ENCODE peak calls at places on chromosomes 3 and 15, in seven cellular contexts. One of them, this sample, is unnamed.

GRCh38 chr3:40623567-40623966 is 98.8 kb downstream of the ZNF621 start:
- DNase-seq in SK-N-SH: no peak
- DNase-seq in H1: no peak
- DNase-seq in GM12878: peak
- DNase-seq in K562: peak
- DNase-seq in HCT116: no peak
- DNase-seq in HepG2: no peak
- DNase-seq in this sample: no peak

GRCh38 chr3:112973325-112974177 is 1.4 kb downstream of the CD200R1 start:
- DNase-seq in HCT116: no peak
- DNase-seq in SK-N-SH: no peak
- DNase-seq in GM12878: peak
- DNase-seq in HepG2: no peak
- DNase-seq in H1: no peak
- DNase-seq in K562: no peak
- DNase-seq in this sample: no peak

GRCh38 chr3:75325716-75326115 is 338.4 kb upstream of the FRG2C start:
- DNase-seq in SK-N-SH: no peak
- DNase-seq in HCT116: no peak
- DNase-seq in K562: no peak
- DNase-seq in H1: no peak
- DNase-seq in HepG2: no peak
- DNase-seq in GM12878: no peak
- DNase-seq in this sample: no peak

GRCh38 chr3:84547971-84548970 is 410.5 kb upstream of the CADM2 start:
- DNase-seq in K562: peak
- DNase-seq in H1: peak
- DNase-seq in SK-N-SH: peak
- DNase-seq in GM12878: no peak
- DNase-seq in HCT116: no peak
- DNase-seq in HepG2: peak
- DNase-seq in this sample: peak

GRCh38 chr3:10511809-10512494 is 6.6 kb upstream of the ATP2B2 start:
- DNase-seq in H1: no peak
- DNase-seq in HepG2: peak
- DNase-seq in GM12878: no peak
- DNase-seq in HCT116: no peak
- DNase-seq in SK-N-SH: no peak
- DNase-seq in K562: no peak
- DNase-seq in this sample: no peak

GRCh38 chr3:49967307-49967706 is 27.4 kb downstream of the RBM6 start:
- DNase-seq in SK-N-SH: no peak
- DNase-seq in K562: no peak
- DNase-seq in H1: no peak
- DNase-seq in HepG2: no peak
- DNase-seq in HCT116: no peak
- DNase-seq in GM12878: no peak
- DNase-seq in this sample: no peak

GRCh38 chr3:99920530-99921376 is 103.1 kb downstream of the CMSS1 start:
- DNase-seq in K562: peak
- DNase-seq in HepG2: peak
- DNase-seq in H1: no peak
- DNase-seq in HCT116: no peak
- DNase-seq in SK-N-SH: no peak
- DNase-seq in GM12878: no peak
- DNase-seq in this sample: no peak

GRCh38 chr15:100020181-100020580 is 286.9 kb upstream of the LYSMD4 start:
- DNase-seq in GM12878: no peak
- DNase-seq in K562: no peak
- DNase-seq in HCT116: no peak
- DNase-seq in H1: peak
- DNase-seq in HepG2: no peak
- DNase-seq in SK-N-SH: no peak
- DNase-seq in this sample: no peak

GRCh38 chr3:45579251-45579650 is 15.3 kb upstream of the LIMD1 start:
- DNase-seq in H1: no peak
- DNase-seq in HCT116: no peak
- DNase-seq in GM12878: no peak
- DNase-seq in K562: no peak
- DNase-seq in SK-N-SH: no peak
- DNase-seq in HepG2: no peak
- DNase-seq in this sample: no peak

GRCh38 chr3:48276856-48277641 is 36.1 kb downstream of the ZNF589 start:
- DNase-seq in GM12878: no peak
- DNase-seq in SK-N-SH: no peak
- DNase-seq in HCT116: no peak
- DNase-seq in H1: no peak
- DNase-seq in K562: no peak
- DNase-seq in HepG2: no peak
- DNase-seq in this sample: no peak

DNA sequence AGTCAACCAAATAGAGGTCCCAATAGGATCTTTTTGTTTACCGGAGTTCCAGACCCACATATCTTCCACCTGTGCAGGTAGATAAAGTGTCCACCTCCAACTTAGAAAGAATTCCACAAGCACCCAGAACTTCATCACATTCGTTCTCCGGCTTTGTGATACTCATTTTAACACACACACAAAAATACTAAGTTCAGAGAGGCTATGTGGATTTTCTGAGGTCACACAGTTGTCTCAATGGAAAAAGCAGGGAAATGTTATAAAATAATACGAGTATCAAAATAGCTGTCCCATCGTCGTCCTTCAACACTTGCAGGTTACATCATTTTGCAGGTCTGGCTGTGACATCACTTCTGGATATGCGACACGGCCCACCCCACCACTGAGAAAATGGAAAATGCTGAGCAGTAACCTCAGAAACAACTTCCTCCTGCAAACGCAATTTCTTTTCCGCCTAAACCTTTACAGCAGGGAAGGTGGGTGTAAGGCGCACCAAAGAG is 137.6 kb downstream of the TMCO5A start:
- DNase-seq in H1: no peak
- DNase-seq in SK-N-SH: no peak
- DNase-seq in K562: no peak
- DNase-seq in HepG2: no peak
- DNase-seq in GM12878: no peak
- DNase-seq in HCT116: no peak
- DNase-seq in this sample: no peak
- TF ChIP-seq JUND in H1: no peak
- TF ChIP-seq JUND in SK-N-SH: no peak
- TF ChIP-seq JUND in K562: no peak
- TF ChIP-seq JUND in HepG2: no peak
- TF ChIP-seq JUND in GM12878: no peak
- TF ChIP-seq JUND in HCT116: no peak
- TF ChIP-seq JUND in this sample: no peak

DNA sequence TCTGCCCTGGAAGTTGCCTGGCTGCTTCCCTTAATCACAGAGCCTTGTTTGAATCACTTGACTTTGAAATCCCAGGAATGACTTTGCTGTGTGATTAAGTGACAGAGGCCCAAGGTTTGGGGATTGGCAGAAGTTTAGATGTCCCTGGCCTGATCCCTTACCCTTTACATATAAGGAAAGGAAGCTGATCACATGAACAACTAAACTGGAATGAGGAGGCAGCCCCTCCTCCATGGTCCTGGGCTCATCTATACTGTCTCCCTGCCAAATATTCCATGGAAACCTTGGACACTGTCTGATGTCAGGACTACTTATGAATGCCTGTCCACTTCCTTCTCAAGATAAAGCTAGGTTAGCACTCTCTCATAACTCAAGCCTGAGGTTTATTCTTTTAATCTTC is 181.3 kb upstream of the CTDSPL start:
- DNase-seq in HCT116: no peak
- DNase-seq in H1: no peak
- DNase-seq in HepG2: no peak
- DNase-seq in GM12878: no peak
- DNase-seq in K562: no peak
- DNase-seq in SK-N-SH: no peak
- DNase-seq in this sample: no peak
- TF ChIP-seq JUND in HCT116: no peak
- TF ChIP-seq JUND in H1: no peak
- TF ChIP-seq JUND in HepG2: no peak
- TF ChIP-seq JUND in GM12878: no peak
- TF ChIP-seq JUND in K562: no peak
- TF ChIP-seq JUND in SK-N-SH: no peak
- TF ChIP-seq JUND in this sample: no peak

GRCh38 chr15:88897456-88898194 is 2.3 kb upstream of the HAPLN3 start:
- DNase-seq in GM12878: no peak
- DNase-seq in HepG2: peak
- DNase-seq in SK-N-SH: peak
- DNase-seq in K562: peak
- DNase-seq in H1: no peak
- DNase-seq in HCT116: no peak
- DNase-seq in this sample: peak
- TF ChIP-seq JUND in GM12878: no peak
- TF ChIP-seq JUND in HepG2: no peak
- TF ChIP-seq JUND in SK-N-SH: no peak
- TF ChIP-seq JUND in K562: no peak
- TF ChIP-seq JUND in H1: no peak
- TF ChIP-seq JUND in HCT116: no peak
- TF ChIP-seq JUND in this sample: no peak

GRCh38 chr15:77013786-77014136 is 18.8 kb downstream of the PSTPIP1 start:
- DNase-seq in K562: no peak
- DNase-seq in HCT116: peak
- DNase-seq in HepG2: no peak
- DNase-seq in SK-N-SH: no peak
- DNase-seq in GM12878: no peak
- DNase-seq in H1: no peak
- DNase-seq in this sample: no peak
- TF ChIP-seq JUND in K562: no peak
- TF ChIP-seq JUND in HCT116: peak
- TF ChIP-seq JUND in HepG2: no peak
- TF ChIP-seq JUND in SK-N-SH: no peak
- TF ChIP-seq JUND in GM12878: peak
- TF ChIP-seq JUND in H1: peak
- TF ChIP-seq JUND in this sample: no peak

GRCh38 chr3:120440001-120440703 is 10.6 kb downstream of the FSTL1 start:
- DNase-seq in HCT116: no peak
- DNase-seq in GM12878: no peak
- DNase-seq in H1: no peak
- DNase-seq in K562: no peak
- DNase-seq in HepG2: no peak
- DNase-seq in SK-N-SH: no peak
- DNase-seq in this sample: no peak
- TF ChIP-seq JUND in HCT116: no peak
- TF ChIP-seq JUND in GM12878: no peak
- TF ChIP-seq JUND in H1: no peak
- TF ChIP-seq JUND in K562: no peak
- TF ChIP-seq JUND in HepG2: no peak
- TF ChIP-seq JUND in SK-N-SH: no peak
- TF ChIP-seq JUND in this sample: no peak

GRCh38 chr3:177777699-177778098 is 580.4 kb upstream of the TBL1XR1 start:
- DNase-seq in HepG2: peak
- DNase-seq in K562: peak
- DNase-seq in H1: no peak
- DNase-seq in GM12878: peak
- DNase-seq in HCT116: peak
- DNase-seq in SK-N-SH: peak
- DNase-seq in this sample: peak

GRCh38 chr3:177783338-177783737 is 586.1 kb upstream of the TBL1XR1 start:
- DNase-seq in GM12878: no peak
- DNase-seq in HepG2: no peak
- DNase-seq in H1: no peak
- DNase-seq in K562: no peak
- DNase-seq in HCT116: no peak
- DNase-seq in SK-N-SH: no peak
- DNase-seq in this sample: no peak

GRCh38 chr3:177776656-177777055 is 579.4 kb upstream of the TBL1XR1 start:
- DNase-seq in GM12878: no peak
- DNase-seq in SK-N-SH: no peak
- DNase-seq in HCT116: no peak
- DNase-seq in K562: no peak
- DNase-seq in HepG2: peak
- DNase-seq in H1: no peak
- DNase-seq in this sample: peak

GRCh38 chr3:177781686-177782161 is 584.4 kb upstream of the TBL1XR1 start:
- DNase-seq in H1: no peak
- DNase-seq in HCT116: no peak
- DNase-seq in HepG2: no peak
- DNase-seq in K562: no peak
- DNase-seq in SK-N-SH: no peak
- DNase-seq in GM12878: no peak
- DNase-seq in this sample: no peak

DNA sequence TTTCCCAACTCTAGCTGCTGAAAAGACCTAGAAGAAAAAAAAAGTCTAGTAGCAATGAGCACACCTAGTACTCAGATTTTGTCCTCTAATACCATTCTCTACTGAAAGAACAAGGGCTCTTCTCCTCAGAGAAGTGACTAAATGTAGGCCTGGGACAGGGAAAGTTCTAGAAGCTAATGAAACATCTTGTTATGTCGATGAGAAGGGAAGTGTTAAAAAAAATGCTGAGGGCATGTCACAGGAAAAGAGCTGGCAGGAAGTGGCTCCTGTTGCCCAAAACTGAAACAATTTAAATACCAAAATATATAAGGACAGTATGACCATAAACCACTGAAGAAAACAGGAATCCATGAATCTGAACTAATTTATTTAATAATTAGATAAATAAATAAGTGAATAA is 581.4 kb upstream of the TBL1XR1 start:
- DNase-seq in HepG2: no peak
- DNase-seq in SK-N-SH: no peak
- DNase-seq in HCT116: no peak
- DNase-seq in H1: no peak
- DNase-seq in K562: no peak
- DNase-seq in GM12878: no peak
- DNase-seq in this sample: no peak
- TF ChIP-seq JUND in HepG2: no peak
- TF ChIP-seq JUND in SK-N-SH: no peak
- TF ChIP-seq JUND in HCT116: no peak
- TF ChIP-seq JUND in H1: no peak
- TF ChIP-seq JUND in K562: no peak
- TF ChIP-seq JUND in GM12878: no peak
- TF ChIP-seq JUND in this sample: no peak

DNA sequence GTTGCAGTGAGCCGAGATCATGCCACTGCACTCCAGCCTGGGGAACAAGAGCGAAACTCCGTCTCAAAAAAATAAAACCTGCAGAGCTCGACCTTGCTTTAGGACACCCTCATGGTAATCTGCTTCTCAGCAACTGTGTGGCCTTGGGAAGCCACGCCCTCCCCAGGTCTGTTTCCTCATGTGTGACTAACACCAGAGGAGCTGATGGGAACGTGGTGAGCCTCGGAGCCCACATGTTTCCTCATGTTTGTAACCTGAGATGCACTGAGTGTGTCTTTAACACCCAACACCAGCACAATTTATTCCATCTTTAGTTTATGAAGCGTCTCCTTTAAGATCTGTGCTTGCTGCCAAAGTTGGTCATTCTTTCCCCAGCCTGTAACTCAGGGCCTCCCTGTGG is 142.8 kb downstream of the OCA2 start:
- DNase-seq in H1: no peak
- DNase-seq in HepG2: no peak
- DNase-seq in SK-N-SH: no peak
- DNase-seq in GM12878: no peak
- DNase-seq in K562: no peak
- DNase-seq in HCT116: no peak
- DNase-seq in this sample: peak
- TF ChIP-seq JUND in H1: no peak
- TF ChIP-seq JUND in HepG2: no peak
- TF ChIP-seq JUND in SK-N-SH: no peak
- TF ChIP-seq JUND in GM12878: no peak
- TF ChIP-seq JUND in K562: no peak
- TF ChIP-seq JUND in HCT116: no peak
- TF ChIP-seq JUND in this sample: no peak